ENCODE peak calls at places on chromosomes 13 and 19, in seven cellular contexts. Z is IMR-90, W is fibroblast of lung, F is HFF-Myc, J is K562, B is neural crest cell, Q is nephron progenitor cell. L is an unnamed sample.

GRCh38 chr19:15476334-15476733 is 3.0 kb downstream of the PGLYRP2 start:
- DNase-seq in Z (no peak), W (no peak), F (no peak), J (no peak), B (no peak), Q (no peak), L (no peak)

GRCh38 chr19:30608471-30608870 is 236.3 kb downstream of the ZNF536 start:
- DNase-seq in Z (no peak), W (no peak), F (no peak), J (no peak), B (no peak), Q (no peak), L (no peak)

GRCh38 chr13:33678906-33679657 is 138.9 kb upstream of the RFC3 start:
- DNase-seq in Z (peak), W (peak), F (no peak), J (peak), B (peak), Q (no peak), L (peak)

GRCh38 chr19:46428278-46429141 is at the start of gene PNMA8C:
- DNase-seq in Z (peak), W (peak), F (no peak), J (peak), B (peak), Q (peak), L (peak)

GRCh38 chr13:36369268-36370107 is 23.3 kb upstream of the SPART start:
- DNase-seq in Z (peak), W (peak), F (no peak), J (no peak), B (no peak), Q (no peak), L (no peak)

GRCh38 chr19:14437578-14438140 is 4.6 kb downstream of the PKN1 start:
- DNase-seq in Z (no peak), W (no peak), F (no peak), J (no peak), B (no peak), Q (no peak), L (no peak)

GRCh38 chr13:20798027-20798426 is 24.3 kb upstream of the EEF1AKMT1 start:
- DNase-seq in Z (no peak), W (no peak), F (no peak), J (no peak), B (no peak), Q (no peak), L (peak)

GRCh38 chr19:46107371-46107770 is 17.1 kb downstream of the IGFL3 start:
- DNase-seq in Z (peak), W (no peak), F (no peak), J (no peak), B (no peak), Q (no peak), L (no peak)

GRCh38 chr13:99336750-99337149 is 29.6 kb upstream of the GPR183 start:
- DNase-seq in Z (no peak), W (no peak), F (no peak), J (no peak), B (no peak), Q (no peak), L (no peak)

GRCh38 chr13:110446570-110446880 is 115.0 kb downstream of the RAB20 start:
- DNase-seq in Z (no peak), W (no peak), F (no peak), J (no peak), B (no peak), Q (no peak), L (no peak)

GRCh38 chr19:13430790-13431582 is 75.3 kb downstream of the CACNA1A start:
- DNase-seq in Z (peak), W (peak), F (peak), J (peak), B (peak), Q (peak), L (peak)
- TF ChIP-seq CTCF in Z (peak), W (peak), F (peak), J (peak), B (peak), Q (peak), L (peak)

GRCh38 chr19:18601875-18602274 is 4.7 kb downstream of the CRLF1 start:
- DNase-seq in Z (no peak), W (no peak), F (no peak), J (no peak), B (no peak), Q (no peak), L (no peak)
- TF ChIP-seq CTCF in Z (no peak), W (no peak), F (no peak), J (no peak), B (no peak), Q (no peak), L (no peak)

DNA sequence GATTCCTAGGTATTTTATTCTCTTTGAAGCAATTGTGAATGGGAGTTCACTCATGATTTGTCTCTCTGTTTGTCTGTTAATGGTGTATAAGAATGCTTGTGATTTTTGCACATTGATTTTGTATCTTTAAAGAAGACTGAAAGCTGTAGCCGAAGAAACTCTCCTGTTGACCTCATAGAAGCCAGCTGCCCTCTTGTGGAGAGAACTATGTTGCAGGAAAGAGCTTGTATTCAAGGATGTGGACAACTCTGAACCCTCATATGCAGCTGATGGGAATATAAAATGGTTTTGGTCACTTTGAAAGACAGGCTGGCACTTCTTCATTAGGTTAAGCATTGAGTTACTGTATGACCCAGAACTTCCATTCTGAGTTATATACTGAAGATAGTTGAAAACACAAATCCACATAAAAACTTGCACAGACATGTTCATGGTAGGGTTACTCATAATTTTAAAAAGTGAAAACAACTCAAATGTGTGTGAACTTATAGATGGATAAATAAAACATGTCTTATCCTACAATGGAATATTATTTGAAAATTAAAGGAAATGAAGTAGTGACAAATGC is 65.8 kb upstream of the SLITRK6 start:
- DNase-seq in Z (peak), W (peak), F (no peak), J (no peak), B (no peak), Q (no peak), L (no peak)
- TF ChIP-seq CTCF in Z (peak), W (peak), F (no peak), J (no peak), B (peak), Q (peak), L (no peak)

GRCh38 chr19:50479761-50480251 is 3.2 kb upstream of the GARIN5A start:
- DNase-seq in Z (no peak), W (no peak), F (no peak), J (no peak), B (no peak), Q (no peak), L (no peak)

GRCh38 chr19:50477751-50478515 is 1.3 kb upstream of the GARIN5A start:
- DNase-seq in Z (no peak), W (no peak), F (no peak), J (no peak), B (no peak), Q (no peak), L (no peak)

GRCh38 chr19:50476943-50477264 is 256 bp upstream of the GARIN5A start:
- DNase-seq in Z (no peak), W (no peak), F (no peak), J (no peak), B (no peak), Q (no peak), L (no peak)

GRCh38 chr19:50480281-50481111 is 3.8 kb upstream of the GARIN5A start:
- DNase-seq in Z (no peak), W (no peak), F (no peak), J (no peak), B (no peak), Q (no peak), L (no peak)

DNA sequence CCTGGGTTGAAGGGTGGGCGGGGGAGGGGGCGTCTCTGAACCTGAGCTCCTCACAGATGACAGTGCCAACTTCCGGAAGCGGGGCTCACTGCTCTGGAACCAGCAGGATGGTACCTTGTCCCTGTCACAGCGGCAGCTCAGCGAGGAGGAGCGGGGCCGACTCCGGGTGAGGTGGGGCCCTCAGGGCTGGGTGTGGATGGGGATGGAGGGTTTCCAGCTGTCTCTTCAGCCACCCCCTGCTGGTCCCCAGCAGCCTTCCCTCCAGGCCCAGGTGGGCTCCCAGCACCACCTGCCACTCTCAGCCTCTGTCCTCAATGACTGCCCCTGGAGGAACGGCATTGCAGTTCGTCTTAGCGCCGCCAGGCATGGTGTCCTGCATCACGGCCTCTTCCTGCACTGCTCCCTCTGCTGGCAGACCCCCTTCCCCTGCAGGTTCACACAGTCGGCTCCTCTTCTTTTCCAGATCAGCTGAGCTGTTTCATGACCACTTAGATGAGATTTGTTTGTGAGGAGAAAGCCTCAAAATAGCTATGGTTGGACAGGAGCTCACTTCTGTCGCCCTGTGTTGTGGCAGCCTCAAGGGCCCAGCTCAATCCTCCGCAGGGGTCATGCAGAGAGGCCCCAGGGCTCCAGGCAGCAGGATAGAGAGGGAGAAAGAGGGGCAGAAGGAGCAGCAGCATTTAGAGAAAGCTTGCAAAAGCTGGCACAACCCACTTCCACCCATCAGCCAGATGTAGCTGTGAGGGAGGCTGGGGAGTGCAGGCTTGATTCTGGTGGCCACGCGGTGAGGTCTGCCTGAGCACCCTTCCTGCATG is 2.5 kb upstream of the GARIN5A start:
- DNase-seq in Z (peak), W (peak), F (no peak), J (peak), B (no peak), Q (no peak), L (no peak)
- TF ChIP-seq CTCF in Z (peak), W (peak), F (peak), J (peak), B (peak), Q (peak), L (peak)